ENCODE peak calls at places on chromosomes 2 and 18, in four cellular contexts. P, H, O and N are unnamed samples.

GRCh38 chr2:67485431-67485830 is 88.3 kb downstream of the ETAA1 start:
- DNase-seq in P (no peak), H (no peak), O (no peak), N (no peak)

GRCh38 chr2:39730685-39731302 is 48.3 kb downstream of the THUMPD2 start:
- DNase-seq in P (no peak), O (no peak), H (peak), N (no peak)

GRCh38 chr18:48994044-48994651 is 43.4 kb upstream of the SMAD7 start:
- DNase-seq in O (peak), P (no peak), H (no peak), N (no peak)

GRCh38 chr2:233414777-233415570 is 60.7 kb downstream of the DGKD start:
- DNase-seq in P (no peak), O (no peak), H (no peak), N (peak)

GRCh38 chr2:156466739-156467405 is 30.7 kb downstream of the GPD2 start:
- DNase-seq in O (peak), H (no peak), P (peak), N (no peak)

GRCh38 chr18:38940863-38941531 is 1375.4 kb upstream of the CELF4 start:
- DNase-seq in O (peak), H (peak), P (peak), N (peak)

GRCh38 chr2:232350804-232351685 is 27.5 kb upstream of the ALPP start:
- DNase-seq in H (no peak), O (no peak), P (no peak), N (no peak)

GRCh38 chr2:20216130-20217025 is 8.6 kb downstream of the SDC1 start:
- DNase-seq in P (no peak), H (no peak), O (no peak), N (no peak)

GRCh38 chr2:215068399-215068798 is 70.0 kb downstream of the ABCA12 start:
- DNase-seq in P (no peak), O (no peak), H (no peak), N (no peak)

GRCh38 chr2:238163494-238164198 is 4.9 kb downstream of the ERFE start:
- DNase-seq in P (no peak), H (no peak), O (no peak), N (no peak)

GRCh38 chr2:174787485-174788205 is 23.4 kb upstream of the CHRNA1 start:
- DNase-seq in P (no peak), H (no peak), O (peak), N (peak)

GRCh38 chr2:72718906-72719305 is 106.9 kb downstream of the EXOC6B start:
- DNase-seq in H (no peak), O (no peak), P (no peak), N (no peak)

GRCh38 chr2:3127279-3127690 is 250.3 kb downstream of the EIPR1 start:
- DNase-seq in P (no peak), H (no peak), O (no peak), N (no peak)

GRCh38 chr2:146444987-146445386 is 1399.8 kb upstream of the ACVR2A start:
- DNase-seq in O (no peak), P (no peak), H (no peak), N (no peak)

GRCh38 chr18:54717673-54718435 is 110.4 kb upstream of the RAB27B start:
- DNase-seq in P (no peak), O (no peak), H (peak), N (peak)

GRCh38 chr2:88671786-88672427 is 19.6 kb upstream of the RPIA start:
- DNase-seq in O (peak), H (peak), P (no peak), N (peak)

GRCh38 chr2:148020036-148020357 is 540 bp downstream of the ORC4 start:
- DNase-seq in P (no peak), H (peak), O (no peak), N (no peak)

GRCh38 chr2:176137883-176138282 is 8.4 kb downstream of the HOXD8 start:
- DNase-seq in P (no peak), H (no peak), O (no peak), N (no peak)

GRCh38 chr2:163775304-163775703 is 39.5 kb upstream of the FIGN start:
- DNase-seq in P (no peak), H (no peak), O (no peak), N (no peak)

GRCh38 chr2:134252092-134252775 is 1.6 kb upstream of the MGAT5 start:
- DNase-seq in O (no peak), P (no peak), H (no peak), N (peak)

GRCh38 chr2:157818227-157818626 is 57.9 kb downstream of the ACVR1 start:
- DNase-seq in P (no peak), O (no peak), H (no peak), N (no peak)

GRCh38 chr2:98601532-98602132 is 6.7 kb downstream of the COA5 start:
- DNase-seq in O (no peak), H (peak), P (no peak), N (peak)

GRCh38 chr18:8685141-8685913 is 20.0 kb upstream of the MTCL1 start:
- DNase-seq in H (no peak), P (no peak), O (peak), N (no peak)

GRCh38 chr2:31943636-31944225 is 67.1 kb downstream of the MEMO1 start:
- DNase-seq in P (no peak), O (no peak), H (no peak), N (no peak)

GRCh38 chr18:11887305-11888262 is 20.5 kb downstream of the MPPE1 start:
- DNase-seq in P (no peak), O (no peak), H (no peak), N (no peak)

GRCh38 chr2:72924353-72925240 is 7.3 kb downstream of the EMX1 start:
- DNase-seq in O (no peak), H (no peak), P (peak), N (peak)

GRCh38 chr18:74368901-74369705 is 53.5 kb downstream of the C18orf63 start:
- DNase-seq in O (no peak), H (no peak), P (no peak), N (peak)

GRCh38 chr2:15748736-15749323 is 157.2 kb downstream of the DDX1 start:
- DNase-seq in P (no peak), H (peak), O (no peak), N (peak)
- TF ChIP-seq CTCF in P (peak), H (no peak), O (peak), N (peak)

GRCh38 chr2:27027211-27027651 is 5.5 kb upstream of the TMEM214 start:
- DNase-seq in H (no peak), O (no peak), P (no peak), N (no peak)

GRCh38 chr2:27038012-27038411 is 5.2 kb downstream of the TMEM214 start:
- DNase-seq in P (no peak), O (no peak), H (no peak), N (no peak)

GRCh38 chr2:27029051-27029450 is 3.7 kb upstream of the TMEM214 start:
- DNase-seq in P (no peak), H (no peak), O (no peak), N (no peak)

GRCh38 chr2:27033253-27033852 is 588 bp downstream of the TMEM214 start:
- DNase-seq in O (no peak), P (no peak), H (no peak), N (no peak)

DNA sequence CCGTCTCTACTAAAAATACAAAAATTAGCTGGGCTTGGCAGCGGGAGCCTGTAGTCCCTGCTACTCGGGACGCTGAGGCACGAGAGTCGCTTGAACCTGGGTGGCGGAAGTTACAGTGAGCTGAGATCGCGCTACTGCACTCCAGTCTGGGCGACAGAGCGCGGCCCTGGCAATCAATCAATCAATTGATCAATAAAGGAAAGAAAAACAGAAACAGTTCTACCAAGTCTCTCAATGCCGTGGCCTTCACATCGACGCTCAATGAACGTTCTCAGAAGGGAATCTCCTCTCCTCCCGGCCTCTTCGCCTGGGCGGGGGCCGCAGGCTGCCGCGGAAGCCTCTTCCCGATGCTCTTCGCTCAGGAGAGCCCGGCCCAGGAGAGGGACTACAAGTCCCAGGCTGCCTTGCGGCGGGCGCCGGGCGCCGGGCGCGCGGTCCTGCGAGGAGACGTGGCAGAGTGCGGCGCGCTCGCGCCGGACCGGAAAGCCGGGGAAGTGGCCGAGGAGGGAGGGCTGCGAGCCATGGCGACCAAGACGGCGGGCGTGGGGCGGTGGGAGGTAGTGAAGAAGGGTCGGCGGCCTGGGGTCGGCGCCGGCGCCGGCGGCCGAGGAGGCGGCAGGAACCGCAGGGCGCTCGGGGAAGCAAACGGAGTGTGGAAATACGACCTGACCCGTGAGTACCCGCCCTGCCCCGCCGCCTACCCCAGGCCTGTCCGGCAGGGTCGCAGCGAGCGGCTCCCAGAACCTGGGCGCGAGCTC is at the start of gene TMEM214:
- DNase-seq in H (peak), P (peak), O (peak), N (peak)
- TF ChIP-seq CTCF in H (no peak), P (no peak), O (no peak), N (no peak)

GRCh38 chr2:137383391-137383790 is 580.9 kb upstream of the HNMT start:
- DNase-seq in O (no peak), H (no peak), P (no peak), N (peak)

GRCh38 chr2:137380610-137381009 is 583.7 kb upstream of the HNMT start:
- DNase-seq in O (no peak), P (no peak), H (no peak), N (no peak)

GRCh38 chr2:137387044-137387443 is 577.2 kb upstream of the HNMT start:
- DNase-seq in H (no peak), P (no peak), O (no peak), N (no peak)

GRCh38 chr2:137381731-137382130 is 582.5 kb upstream of the HNMT start:
- DNase-seq in O (no peak), H (no peak), P (no peak), N (no peak)
- TF ChIP-seq CTCF in O (no peak), H (no peak), P (no peak), N (no peak)

GRCh38 chr2:200454839-200455801 is 54.7 kb downstream of the KCTD18 start:
- DNase-seq in O (no peak), H (peak), P (no peak), N (peak)

GRCh38 chr2:200452377-200452776 is 57.5 kb downstream of the KCTD18 start:
- DNase-seq in P (no peak), H (no peak), O (no peak), N (no peak)

GRCh38 chr2:200453142-200453852 is 56.6 kb downstream of the KCTD18 start:
- DNase-seq in P (no peak), O (no peak), H (no peak), N (no peak)

GRCh38 chr2:200455958-200456421 is 53.9 kb downstream of the KCTD18 start:
- DNase-seq in O (no peak), H (no peak), P (no peak), N (peak)

DNA sequence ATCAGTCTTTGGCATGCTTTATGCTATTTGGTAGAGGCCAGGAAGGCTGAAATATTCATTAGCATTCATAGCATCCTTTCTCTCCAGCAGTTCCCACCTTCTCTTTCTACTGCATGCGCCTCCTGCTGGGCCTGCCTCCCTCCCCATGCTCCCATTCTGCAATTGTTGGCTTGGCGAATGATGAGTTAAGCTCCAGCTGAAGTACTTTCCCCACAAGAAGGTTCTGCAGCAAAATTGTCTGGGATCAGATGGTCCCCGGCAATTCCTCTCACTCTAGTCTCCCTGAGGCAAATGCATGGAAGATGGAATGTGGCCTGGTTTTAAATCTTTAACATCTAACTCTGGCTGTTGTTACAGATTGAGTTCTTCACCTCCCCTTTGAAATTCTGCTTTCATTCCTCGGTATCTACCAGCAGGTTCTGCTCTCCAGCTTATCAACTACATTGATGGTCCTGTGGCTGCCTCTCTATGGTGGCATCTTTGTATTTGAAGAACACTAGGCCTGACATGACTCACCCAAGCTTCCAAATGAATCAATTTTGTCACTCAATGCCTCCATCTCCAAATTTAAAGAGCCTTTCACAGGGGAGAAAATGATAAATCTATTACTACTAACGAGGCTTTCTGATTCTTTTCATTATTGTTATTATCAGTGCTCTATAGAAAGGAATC is 55.9 kb downstream of the KCTD18 start:
- DNase-seq in H (no peak), P (no peak), O (no peak), N (no peak)
- TF ChIP-seq CTCF in H (no peak), P (no peak), O (peak), N (no peak)

DNA sequence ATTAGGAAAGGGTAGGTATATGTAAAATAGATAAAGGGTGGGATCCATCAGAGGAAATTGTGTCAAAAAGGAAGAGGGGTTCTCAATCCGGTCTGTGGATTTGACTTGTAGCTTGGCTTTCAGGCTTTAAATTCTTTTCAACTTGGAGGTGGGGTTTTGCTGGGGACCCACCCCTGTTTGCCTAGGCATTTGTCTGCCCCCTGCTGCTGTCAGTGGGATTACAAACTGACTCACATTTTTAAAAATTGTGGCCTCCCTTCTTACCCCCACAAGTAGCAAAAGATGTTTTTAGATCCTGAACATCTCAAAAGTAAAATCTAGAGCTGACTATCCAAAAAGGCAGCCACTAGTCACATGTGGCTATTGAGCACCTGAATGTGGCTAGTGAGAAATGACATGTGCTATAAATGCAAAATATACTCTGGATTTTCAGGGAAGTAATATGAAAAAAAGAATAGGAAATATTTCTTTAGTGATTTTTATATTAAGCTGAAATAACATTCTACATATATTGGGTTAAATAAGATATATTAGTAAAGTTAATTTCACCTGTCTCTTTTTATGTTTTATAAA is 178.9 kb downstream of the GFPT1 start:
- DNase-seq in H (no peak), O (no peak), P (no peak), N (peak)
- TF ChIP-seq CTCF in H (no peak), O (peak), P (no peak), N (no peak)